ENCODE peak calls at places on chromosome 12, in ten cellular contexts. One of them, this sample, is unnamed.

GRCh38 chr12:79434561-79434960 is 256.2 kb downstream of the PAWR start:
- DNase-seq in right lobe of liver: no peak
- DNase-seq in HFF-Myc: no peak
- DNase-seq in GM20000: no peak
- DNase-seq in A549: no peak
- DNase-seq in upper lobe of right lung: no peak
- DNase-seq in heart right ventricle: no peak
- DNase-seq in PC-9: no peak
- DNase-seq in progenitor cell of endocrine pancreas: no peak
- DNase-seq in PC-3: no peak
- DNase-seq in this sample: no peak

GRCh38 chr12:47905313-47905730 is 528 bp upstream of the VDR start:
- DNase-seq in right lobe of liver: peak
- DNase-seq in HFF-Myc: no peak
- DNase-seq in GM20000: peak
- DNase-seq in A549: no peak
- DNase-seq in upper lobe of right lung: peak
- DNase-seq in heart right ventricle: peak
- DNase-seq in PC-9: peak
- DNase-seq in progenitor cell of endocrine pancreas: peak
- DNase-seq in PC-3: peak
- DNase-seq in this sample: no peak

GRCh38 chr12:85441025-85441424 is 161.0 kb downstream of the ALX1 start:
- DNase-seq in right lobe of liver: no peak
- DNase-seq in HFF-Myc: no peak
- DNase-seq in GM20000: no peak
- DNase-seq in A549: no peak
- DNase-seq in upper lobe of right lung: no peak
- DNase-seq in heart right ventricle: no peak
- DNase-seq in PC-9: no peak
- DNase-seq in progenitor cell of endocrine pancreas: no peak
- DNase-seq in PC-3: no peak
- DNase-seq in this sample: no peak

GRCh38 chr12:90199008-90199407 is 490.4 kb upstream of the ATP2B1 start:
- DNase-seq in right lobe of liver: no peak
- DNase-seq in HFF-Myc: no peak
- DNase-seq in GM20000: no peak
- DNase-seq in A549: no peak
- DNase-seq in upper lobe of right lung: no peak
- DNase-seq in heart right ventricle: no peak
- DNase-seq in PC-9: no peak
- DNase-seq in progenitor cell of endocrine pancreas: no peak
- DNase-seq in PC-3: no peak
- DNase-seq in this sample: no peak

GRCh38 chr12:131315601-131316000 is 361.9 kb downstream of the ADGRD1 start:
- DNase-seq in right lobe of liver: no peak
- DNase-seq in HFF-Myc: no peak
- DNase-seq in GM20000: no peak
- DNase-seq in A549: no peak
- DNase-seq in upper lobe of right lung: no peak
- DNase-seq in heart right ventricle: no peak
- DNase-seq in PC-9: no peak
- DNase-seq in progenitor cell of endocrine pancreas: no peak
- DNase-seq in PC-3: no peak
- DNase-seq in this sample: no peak

GRCh38 chr12:80936353-80936641 is 1.4 kb downstream of the LIN7A start:
- DNase-seq in right lobe of liver: no peak
- DNase-seq in HFF-Myc: no peak
- DNase-seq in GM20000: no peak
- DNase-seq in A549: no peak
- DNase-seq in upper lobe of right lung: no peak
- DNase-seq in heart right ventricle: no peak
- DNase-seq in PC-9: no peak
- DNase-seq in progenitor cell of endocrine pancreas: no peak
- DNase-seq in PC-3: no peak
- DNase-seq in this sample: no peak

GRCh38 chr12:39682689-39683477 is 63.3 kb upstream of the ABCD2 start:
- DNase-seq in right lobe of liver: no peak
- DNase-seq in HFF-Myc: no peak
- DNase-seq in GM20000: no peak
- DNase-seq in A549: no peak
- DNase-seq in upper lobe of right lung: no peak
- DNase-seq in heart right ventricle: no peak
- DNase-seq in PC-9: no peak
- DNase-seq in progenitor cell of endocrine pancreas: no peak
- DNase-seq in PC-3: no peak
- DNase-seq in this sample: no peak

GRCh38 chr12:87074801-87075200 is 818.6 kb upstream of the MGAT4C start:
- DNase-seq in right lobe of liver: no peak
- DNase-seq in HFF-Myc: no peak
- DNase-seq in GM20000: no peak
- DNase-seq in A549: no peak
- DNase-seq in upper lobe of right lung: no peak
- DNase-seq in heart right ventricle: no peak
- DNase-seq in PC-9: no peak
- DNase-seq in progenitor cell of endocrine pancreas: no peak
- DNase-seq in PC-3: peak
- DNase-seq in this sample: peak

GRCh38 chr12:81520064-81520945 is 238.8 kb downstream of the PPFIA2 start:
- DNase-seq in right lobe of liver: no peak
- DNase-seq in HFF-Myc: no peak
- DNase-seq in GM20000: no peak
- DNase-seq in A549: no peak
- DNase-seq in upper lobe of right lung: no peak
- DNase-seq in heart right ventricle: no peak
- DNase-seq in PC-9: no peak
- DNase-seq in progenitor cell of endocrine pancreas: no peak
- DNase-seq in PC-3: no peak
- DNase-seq in this sample: no peak

GRCh38 chr12:53325539-53326061 is 4.2 kb upstream of the AAAS start:
- DNase-seq in right lobe of liver: peak
- DNase-seq in HFF-Myc: no peak
- DNase-seq in GM20000: peak
- DNase-seq in A549: peak
- DNase-seq in upper lobe of right lung: peak
- DNase-seq in heart right ventricle: no peak
- DNase-seq in PC-9: no peak
- DNase-seq in progenitor cell of endocrine pancreas: no peak
- DNase-seq in PC-3: no peak
- DNase-seq in this sample: no peak

GRCh38 chr12:53324779-53325538 is 3.5 kb upstream of the AAAS start:
- DNase-seq in right lobe of liver: peak
- DNase-seq in HFF-Myc: no peak
- DNase-seq in GM20000: peak
- DNase-seq in A549: peak
- DNase-seq in upper lobe of right lung: peak
- DNase-seq in heart right ventricle: peak
- DNase-seq in PC-9: peak
- DNase-seq in progenitor cell of endocrine pancreas: peak
- DNase-seq in PC-3: peak
- DNase-seq in this sample: peak

GRCh38 chr12:53328043-53328435 is 6.6 kb upstream of the AAAS start:
- DNase-seq in right lobe of liver: no peak
- DNase-seq in HFF-Myc: no peak
- DNase-seq in GM20000: no peak
- DNase-seq in A549: peak
- DNase-seq in upper lobe of right lung: no peak
- DNase-seq in heart right ventricle: no peak
- DNase-seq in PC-9: no peak
- DNase-seq in progenitor cell of endocrine pancreas: peak
- DNase-seq in PC-3: no peak
- DNase-seq in this sample: no peak

GRCh38 chr12:53326460-53327185 is 5.2 kb upstream of the AAAS start:
- DNase-seq in right lobe of liver: no peak
- DNase-seq in HFF-Myc: no peak
- DNase-seq in GM20000: no peak
- DNase-seq in A549: no peak
- DNase-seq in upper lobe of right lung: no peak
- DNase-seq in heart right ventricle: no peak
- DNase-seq in PC-9: no peak
- DNase-seq in progenitor cell of endocrine pancreas: no peak
- DNase-seq in PC-3: no peak
- DNase-seq in this sample: no peak

DNA sequence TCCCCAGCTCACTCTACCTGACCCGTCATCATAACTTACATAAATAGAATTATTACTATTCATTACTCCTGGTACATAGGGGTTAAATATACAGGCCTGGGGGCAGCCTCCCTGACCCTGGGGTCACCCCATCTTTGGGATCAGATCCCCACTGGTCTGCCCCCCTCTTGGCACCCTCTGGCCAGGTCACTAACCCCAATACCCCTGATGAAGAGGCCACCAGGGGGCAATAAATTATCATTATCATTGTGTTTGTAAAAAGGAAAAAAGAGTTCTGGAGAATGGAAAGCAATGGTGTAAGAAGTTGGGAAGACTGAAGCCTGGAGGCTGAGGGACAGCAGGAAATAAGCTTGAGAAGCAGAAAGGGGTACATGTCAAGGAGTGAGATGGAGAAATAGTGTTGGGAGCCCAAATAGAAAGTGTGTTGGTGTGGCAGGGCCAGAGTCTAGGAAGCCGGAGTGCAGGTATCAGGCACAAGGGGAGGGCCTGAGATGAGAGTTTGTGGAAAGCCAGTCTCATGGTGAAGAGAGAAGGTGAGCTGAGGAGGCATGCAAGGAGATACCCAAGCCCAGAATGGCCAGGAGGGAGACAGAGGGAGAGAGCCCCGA is 6.1 kb upstream of the AAAS start:
- DNase-seq in right lobe of liver: no peak
- DNase-seq in HFF-Myc: no peak
- DNase-seq in GM20000: no peak
- DNase-seq in A549: peak
- DNase-seq in upper lobe of right lung: no peak
- DNase-seq in heart right ventricle: no peak
- DNase-seq in PC-9: no peak
- DNase-seq in progenitor cell of endocrine pancreas: no peak
- DNase-seq in PC-3: peak
- DNase-seq in this sample: no peak
- TF ChIP-seq CTCF in right lobe of liver: peak
- TF ChIP-seq CTCF in HFF-Myc: peak
- TF ChIP-seq CTCF in GM20000: no peak
- TF ChIP-seq CTCF in A549: peak
- TF ChIP-seq CTCF in upper lobe of right lung: peak
- TF ChIP-seq CTCF in heart right ventricle: peak
- TF ChIP-seq CTCF in PC-9: peak
- TF ChIP-seq CTCF in progenitor cell of endocrine pancreas: peak
- TF ChIP-seq CTCF in PC-3: peak
- TF ChIP-seq CTCF in this sample: peak

DNA sequence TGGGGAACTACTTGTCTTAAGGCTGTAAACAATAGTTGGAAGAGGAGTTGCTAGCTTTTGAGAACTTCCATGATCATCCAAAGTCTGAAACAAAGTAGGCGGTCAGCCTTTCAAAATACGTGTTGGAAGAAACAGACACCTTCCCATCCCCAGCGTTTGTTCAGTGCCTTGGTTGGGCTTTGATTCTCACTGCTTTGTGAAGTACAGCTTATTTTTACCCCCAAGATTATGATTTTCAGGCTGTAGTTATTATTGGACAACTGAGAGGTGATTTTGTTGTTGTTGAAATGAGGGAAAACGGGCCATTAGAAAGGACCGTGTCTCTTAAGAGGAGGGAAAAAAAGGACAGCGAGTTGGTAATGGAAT is 910 bp upstream of the CEP83 start:
- DNase-seq in right lobe of liver: no peak
- DNase-seq in HFF-Myc: no peak
- DNase-seq in GM20000: no peak
- DNase-seq in A549: no peak
- DNase-seq in upper lobe of right lung: no peak
- DNase-seq in heart right ventricle: no peak
- DNase-seq in PC-9: no peak
- DNase-seq in progenitor cell of endocrine pancreas: no peak
- DNase-seq in PC-3: peak
- DNase-seq in this sample: no peak
- TF ChIP-seq CTCF in right lobe of liver: no peak
- TF ChIP-seq CTCF in HFF-Myc: no peak
- TF ChIP-seq CTCF in GM20000: no peak
- TF ChIP-seq CTCF in A549: no peak
- TF ChIP-seq CTCF in upper lobe of right lung: no peak
- TF ChIP-seq CTCF in heart right ventricle: no peak
- TF ChIP-seq CTCF in PC-9: no peak
- TF ChIP-seq CTCF in progenitor cell of endocrine pancreas: no peak
- TF ChIP-seq CTCF in PC-3: no peak
- TF ChIP-seq CTCF in this sample: no peak

DNA sequence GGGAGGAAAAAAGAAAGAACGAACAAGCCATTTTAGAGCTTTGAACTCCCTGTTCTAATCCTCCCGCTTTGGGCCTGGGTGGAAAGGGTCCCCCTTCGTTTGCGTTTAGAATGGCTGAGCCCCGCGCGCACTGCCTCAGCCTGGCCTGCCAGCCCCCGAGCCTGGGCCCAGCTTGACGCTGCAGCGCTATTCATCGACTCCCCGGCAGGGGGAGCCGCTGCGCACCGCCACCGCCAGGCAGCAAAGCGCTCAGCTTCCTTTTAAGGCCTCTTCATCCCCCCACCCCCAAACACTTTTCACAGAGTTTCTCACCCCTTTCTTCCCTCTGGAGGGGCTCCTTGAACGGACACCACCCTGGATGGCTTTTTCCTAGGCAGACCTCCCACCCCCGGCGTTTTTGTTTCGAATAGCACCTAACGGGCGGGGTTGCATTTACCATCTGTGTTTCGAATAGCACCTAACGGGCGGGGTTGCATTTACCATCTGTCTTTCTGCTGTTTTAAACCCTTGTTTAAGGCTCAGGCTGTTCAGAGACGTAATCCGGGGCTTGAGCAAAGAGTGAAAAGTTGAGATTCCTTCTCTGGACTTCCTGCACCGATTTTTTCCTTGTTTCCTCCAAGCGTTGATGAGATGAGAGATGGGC is 56.4 kb upstream of the PIWIL1 start:
- DNase-seq in right lobe of liver: peak
- DNase-seq in HFF-Myc: no peak
- DNase-seq in GM20000: no peak
- DNase-seq in A549: peak
- DNase-seq in upper lobe of right lung: no peak
- DNase-seq in heart right ventricle: no peak
- DNase-seq in PC-9: peak
- DNase-seq in progenitor cell of endocrine pancreas: peak
- DNase-seq in PC-3: no peak
- DNase-seq in this sample: no peak
- TF ChIP-seq CTCF in right lobe of liver: peak
- TF ChIP-seq CTCF in HFF-Myc: peak
- TF ChIP-seq CTCF in GM20000: peak
- TF ChIP-seq CTCF in A549: peak
- TF ChIP-seq CTCF in upper lobe of right lung: peak
- TF ChIP-seq CTCF in heart right ventricle: peak
- TF ChIP-seq CTCF in PC-9: peak
- TF ChIP-seq CTCF in progenitor cell of endocrine pancreas: peak
- TF ChIP-seq CTCF in PC-3: no peak
- TF ChIP-seq CTCF in this sample: peak

DNA sequence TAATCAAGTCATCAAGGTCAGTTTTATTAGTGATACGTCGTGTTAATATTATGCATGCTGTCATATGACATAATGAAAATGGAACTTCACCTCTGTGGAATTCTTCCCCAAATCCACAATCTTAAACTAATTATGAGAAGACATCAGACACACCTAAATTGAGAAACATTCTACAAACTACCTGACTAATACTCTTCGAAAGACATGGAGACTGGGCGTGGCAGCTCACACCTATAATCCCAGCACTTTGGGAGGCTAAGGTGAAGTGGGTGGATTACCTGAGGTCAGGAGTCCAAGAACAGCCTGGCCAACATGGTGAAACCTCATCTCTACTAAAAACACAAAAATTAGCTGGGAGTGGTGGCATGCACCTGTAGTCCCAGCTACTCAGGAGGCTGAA is 33.3 kb upstream of the KRAS start:
- DNase-seq in right lobe of liver: no peak
- DNase-seq in HFF-Myc: no peak
- DNase-seq in GM20000: no peak
- DNase-seq in A549: no peak
- DNase-seq in upper lobe of right lung: no peak
- DNase-seq in heart right ventricle: no peak
- DNase-seq in PC-9: no peak
- DNase-seq in progenitor cell of endocrine pancreas: no peak
- DNase-seq in PC-3: no peak
- DNase-seq in this sample: peak
- TF ChIP-seq CTCF in right lobe of liver: no peak
- TF ChIP-seq CTCF in HFF-Myc: no peak
- TF ChIP-seq CTCF in GM20000: no peak
- TF ChIP-seq CTCF in A549: no peak
- TF ChIP-seq CTCF in upper lobe of right lung: no peak
- TF ChIP-seq CTCF in heart right ventricle: no peak
- TF ChIP-seq CTCF in PC-9: no peak
- TF ChIP-seq CTCF in progenitor cell of endocrine pancreas: no peak
- TF ChIP-seq CTCF in PC-3: no peak
- TF ChIP-seq CTCF in this sample: no peak

This sample was measured in foreskin keratinocyte.